ENCODE peak calls at places on chromosome 11, in seven cellular contexts. R is stromal cell of bone marrow; N is HS-5; M is stimulated activated CD8-positive, alpha-beta memory T cell treated with anti-CD3 and anti-CD28 coated beads, Interleukin-15, amount 100 ng/mL, for 48 hours; J is EH; B is activated CD8-positive, alpha-beta T cell treated with anti-CD3 and anti-CD28 coated beads for 36 hours; Z is GM10248. V is an unnamed sample.

GRCh38 chr11:75350743-75351540 is 519 bp downstream of the ARRB1 start:
- DNase-seq in J (peak), R (no peak), Z (peak), B (peak), N (no peak), M (peak), V (no peak)

GRCh38 chr11:73359930-73360742 is 16.1 kb upstream of the RELT start:
- DNase-seq in Z (no peak), N (no peak), M (no peak), R (no peak), J (peak), B (peak), V (no peak)

GRCh38 chr11:120064341-120064740 is 73.6 kb downstream of the TRIM29 start:
- DNase-seq in B (no peak), J (no peak), Z (no peak), N (no peak), R (no peak), M (no peak), V (no peak)

GRCh38 chr11:104694259-104695070 is 203.8 kb downstream of the CASP12 start:
- DNase-seq in R (peak), M (no peak), J (peak), B (no peak), N (peak), Z (no peak), V (no peak)

GRCh38 chr11:133476570-133477262 is 55.6 kb downstream of the OPCML start:
- DNase-seq in N (no peak), M (no peak), R (no peak), B (no peak), Z (no peak), J (no peak), V (no peak)

GRCh38 chr11:126416542-126417090 is 61.1 kb downstream of the ST3GAL4 start:
- DNase-seq in M (peak), B (peak), Z (peak), R (peak), N (no peak), J (peak), V (no peak)

GRCh38 chr11:128232588-128232987 is 354.8 kb downstream of the ETS1 start:
- DNase-seq in B (peak), J (no peak), N (no peak), R (no peak), Z (no peak), M (peak), V (no peak)

GRCh38 chr11:69199583-69200295 is 44.0 kb downstream of the SMIM38 start:
- DNase-seq in R (no peak), B (no peak), Z (no peak), M (no peak), J (no peak), N (no peak), V (no peak)

GRCh38 chr11:113189909-113190667 is 124.3 kb upstream of the TTC12 start:
- DNase-seq in Z (no peak), R (peak), B (peak), M (no peak), N (peak), J (peak), V (no peak)

GRCh38 chr11:108368134-108368533 is 99.2 kb downstream of the C11orf65 start:
- DNase-seq in R (peak), Z (no peak), B (no peak), M (no peak), J (no peak), N (no peak), V (no peak)

GRCh38 chr11:100832851-100833250 is 145.8 kb downstream of the ARHGAP42 start:
- DNase-seq in R (no peak), N (no peak), B (no peak), J (no peak), M (no peak), Z (no peak), V (no peak)

GRCh38 chr11:61133956-61134662 is 27.1 kb downstream of the VPS37C start:
- DNase-seq in N (no peak), R (no peak), J (no peak), Z (no peak), B (no peak), M (no peak), V (no peak)

GRCh38 chr11:128714881-128715280 is 21.0 kb downstream of the FLI1 start:
- DNase-seq in Z (no peak), J (peak), B (peak), R (peak), N (peak), M (no peak), V (peak)

GRCh38 chr11:127926721-127927120 is 660.6 kb downstream of the ETS1 start:
- DNase-seq in N (no peak), B (no peak), M (no peak), Z (no peak), J (no peak), R (no peak), V (no peak)

V was measured in AG04449.